ENCODE peak calls at places on chromosomes 7 and 10, in six cellular contexts. E is lower leg skin, M is left ventricle myocardium inferior, L is AG04450, D is EH, Z is PC-3. G is an unnamed sample.
A peak's percentile ranks its signal among the peaks of the same experiment; 100 is the strongest.

GRCh38 chr7:1052031-1052818 is 7.9 kb downstream of the GPR146 start:
- DNase-seq in Z (no peak), L (no peak), D (no peak), M (peak; percentile 48), E (no peak), G (no peak)

GRCh38 chr7:41916450-41916927 is 213.6 kb upstream of the INHBA start:
- DNase-seq in L (peak; percentile 93), D (peak; percentile 99), Z (peak; percentile 92), E (peak; percentile 68), M (no peak), G (peak; percentile 89)

GRCh38 chr10:13801156-13801906 is 214.6 kb downstream of the PRPF18 start:
- DNase-seq in M (no peak), Z (no peak), L (no peak), E (no peak), D (no peak), G (no peak)

GRCh38 chr10:86970152-86970886 is 2.0 kb downstream of the ADIRF start:
- DNase-seq in D (peak; percentile 85), M (peak; percentile 88), Z (peak; percentile 44), E (peak; percentile 89), L (no peak), G (peak; percentile 61)

GRCh38 chr7:148587076-148587475 is 3.5 kb upstream of the C7orf33 start:
- DNase-seq in Z (no peak), L (no peak), E (no peak), D (no peak), M (no peak), G (no peak)

GRCh38 chr10:14253079-14253478 is 77.6 kb downstream of the FRMD4A start:
- DNase-seq in D (peak; percentile 15), L (no peak), Z (peak; percentile 5), E (no peak), M (no peak), G (no peak)

GRCh38 chr10:129755075-129756020 is 208.7 kb downstream of the EBF3 start:
- DNase-seq in M (no peak), Z (no peak), L (no peak), D (no peak), E (peak; percentile 8), G (no peak)

GRCh38 chr7:69994907-69995542 is 396.8 kb downstream of the AUTS2 start:
- DNase-seq in E (no peak), M (no peak), D (no peak), L (no peak), Z (no peak), G (no peak)

GRCh38 chr10:10677479-10677878 is 340.2 kb upstream of the CELF2 start:
- DNase-seq in E (peak; percentile 34), L (peak; percentile 49), M (peak; percentile 44), Z (peak; percentile 18), D (peak; percentile 45), G (peak; percentile 5)

GRCh38 chr7:106773228-106773627 is 91.9 kb upstream of the PIK3CG start:
- DNase-seq in M (no peak), Z (peak; percentile 30), L (no peak), D (no peak), E (no peak), G (no peak)

GRCh38 chr7:99459087-99459486 is 6.9 kb downstream of the ATP5MF start:
- DNase-seq in D (peak; percentile 21), L (no peak), Z (peak; percentile 43), E (no peak), M (no peak), G (no peak)

GRCh38 chr10:49311562-49312236 is 12.7 kb downstream of the C10orf71 start:
- DNase-seq in E (no peak), D (no peak), L (no peak), Z (no peak), M (no peak), G (no peak)

GRCh38 chr10:60963441-60964256 is 19.7 kb upstream of the RHOBTB1 start:
- DNase-seq in L (no peak), Z (peak; percentile 84), D (peak; percentile 72), M (no peak), E (no peak), G (peak; percentile 48)

GRCh38 chr10:74917481-74918077 is 91.2 kb downstream of the KAT6B start:
- DNase-seq in M (no peak), D (peak; percentile 66), E (no peak), L (no peak), Z (peak; percentile 99), G (peak; percentile 92)

GRCh38 chr10:13993634-13994033 is 337.1 kb downstream of the FRMD4A start:
- DNase-seq in D (no peak), L (no peak), Z (no peak), M (no peak), E (no peak), G (no peak)

GRCh38 chr10:96188911-96189310 is 58.8 kb downstream of the ZNF518A start:
- DNase-seq in Z (no peak), M (no peak), D (peak; percentile 79), E (no peak), L (no peak), G (no peak)

GRCh38 chr7:66326501-66327180 is 121.5 kb downstream of the TPST1 start:
- DNase-seq in D (peak; percentile 89), Z (peak; percentile 2), E (no peak), M (no peak), L (peak; percentile 86), G (no peak)

GRCh38 chr7:157518514-157519175 is 181.8 kb downstream of the DNAJB6 start:
- DNase-seq in M (no peak), L (no peak), Z (no peak), D (no peak), E (no peak), G (no peak)